ENCODE peak calls at places on chromosome 7, in nine cellular contexts. F is neuronal stem cell; C is neural progenitor cell; P is adrenal gland; Q is osteoblast; J is cardiac muscle cell; G is CD8-positive, alpha-beta T cell; K is heart right ventricle; U is tibial nerve. H is an unnamed sample.

GRCh38 chr7:100444311-100445278 is 8.3 kb upstream of the PPP1R35 start:
- DNase-seq in J (peak; percentile 72), U (no peak), G (no peak), K (no peak), F (no peak), Q (peak; percentile 94), C (no peak), P (peak; percentile 83), H (no peak)

GRCh38 chr7:30804078-30804661 is 33.0 kb downstream of the MINDY4 start:
- DNase-seq in K (no peak), F (no peak), C (no peak), P (no peak), U (no peak), J (peak; percentile 68), Q (peak; percentile 92), G (no peak), H (peak; percentile 77)

GRCh38 chr7:157997080-157997440 is 590.6 kb downstream of the PTPRN2 start:
- DNase-seq in U (no peak), J (no peak), K (no peak), F (no peak), G (no peak), C (no peak), Q (peak; percentile 77), P (no peak), H (no peak)

GRCh38 chr7:82964150-82964882 is 198.4 kb downstream of the PCLO start:
- DNase-seq in K (no peak), F (no peak), G (no peak), U (no peak), Q (no peak), P (no peak), J (no peak), C (no peak), H (no peak)

GRCh38 chr7:351681-352480 is 61.9 kb downstream of the FOXL3 start:
- DNase-seq in F (no peak), C (no peak), K (peak; percentile 12), Q (no peak), U (no peak), G (peak; percentile 75), P (no peak), J (no peak), H (no peak)

GRCh38 chr7:20834656-20835055 is 48.0 kb upstream of the SP8 start:
- DNase-seq in P (no peak), U (no peak), Q (no peak), J (no peak), C (peak; percentile 11), K (no peak), F (no peak), G (no peak), H (no peak)

GRCh38 chr7:82578430-82578829 is 134.9 kb upstream of the CACNA2D1 start:
- DNase-seq in P (no peak), G (no peak), U (no peak), K (no peak), F (no peak), C (no peak), J (peak; percentile 70), Q (peak; percentile 17), H (no peak)

GRCh38 chr7:102916881-102917280 is 4.1 kb downstream of the LRRC17 start:
- DNase-seq in U (no peak), J (no peak), Q (no peak), P (no peak), K (no peak), G (no peak), C (no peak), F (no peak), H (no peak)

GRCh38 chr7:41977165-41977651 is 259.8 kb downstream of the GLI3 start:
- DNase-seq in F (peak; percentile 42), G (no peak), J (peak; percentile 77), U (no peak), P (peak; percentile 34), Q (peak; percentile 68), K (no peak), C (peak; percentile 63), H (no peak)

GRCh38 chr7:17535776-17536175 is 237.3 kb downstream of the AHR start:
- DNase-seq in C (no peak), U (no peak), G (no peak), K (no peak), J (peak; percentile 54), F (no peak), P (no peak), Q (no peak), H (no peak)

GRCh38 chr7:184768-185264 is 7.6 kb upstream of the FAM20C start:
- DNase-seq in F (no peak), P (no peak), J (peak; percentile 46), G (no peak), C (no peak), Q (peak; percentile 98), U (no peak), K (no peak), H (no peak)

GRCh38 chr7:45663167-45663921 is 89.2 kb downstream of the ADCY1 start:
- DNase-seq in U (no peak), F (peak; percentile 8), K (peak; percentile 57), G (peak; percentile 40), C (peak; percentile 52), Q (no peak), P (peak; percentile 24), J (peak; percentile 33), H (no peak)

DNA sequence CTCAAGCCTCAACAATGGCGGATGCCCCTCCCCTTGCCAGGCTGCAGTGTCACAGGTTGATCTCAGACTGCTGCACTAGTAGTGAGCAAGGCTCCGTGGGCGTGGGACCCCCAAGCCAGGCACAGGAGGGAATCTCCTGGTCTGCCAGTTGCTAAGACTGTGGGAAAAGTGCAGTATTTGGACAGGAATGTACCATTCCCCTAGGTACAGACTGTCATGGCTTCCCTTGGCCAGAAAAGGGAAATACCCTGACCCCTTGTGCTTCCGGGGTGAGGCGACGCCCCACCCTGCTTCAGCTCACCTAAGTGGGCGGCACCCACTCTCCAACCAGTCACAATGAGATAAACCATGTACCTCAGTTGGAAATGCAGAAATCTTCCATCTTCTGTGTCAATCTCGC is 44.0 kb upstream of the TMEM243 start:
- DNase-seq in F (no peak), P (no peak), U (no peak), K (no peak), J (no peak), G (no peak), C (no peak), Q (no peak), H (no peak)
- H3K27ac ChIP-seq in F (no peak overlapping the region), P (no peak overlapping the region), U (no peak overlapping the region), K (no peak overlapping the region), J (no peak overlapping the region), G (no peak overlapping the region), C (no peak overlapping the region), Q (no peak overlapping the region), H (no peak overlapping the region)

GRCh38 chr7:24741691-24742639 is 15.3 kb downstream of the GSDME start:
- DNase-seq in K (no peak), C (no peak), U (no peak), P (peak; percentile 22), F (no peak), G (no peak), J (peak; percentile 95), Q (peak; percentile 92), H (peak; percentile 92)

GRCh38 chr7:24740821-24741220 is 16.4 kb downstream of the GSDME start:
- DNase-seq in P (no peak), U (no peak), K (no peak), C (no peak), Q (no peak), J (no peak), G (no peak), F (no peak), H (peak; percentile 79)

GRCh38 chr7:24739306-24739705 is 18.0 kb downstream of the GSDME start:
- DNase-seq in Q (no peak), P (no peak), U (no peak), J (no peak), F (no peak), K (no peak), G (no peak), C (no peak), H (no peak)

GRCh38 chr7:24742764-24743163 is 14.5 kb downstream of the GSDME start:
- DNase-seq in U (no peak), C (no peak), Q (peak; percentile 47), K (no peak), J (no peak), P (no peak), G (no peak), F (no peak), H (peak; percentile 29)

GRCh38 chr7:24743471-24743870 is 13.8 kb downstream of the GSDME start:
- DNase-seq in U (no peak), P (no peak), F (no peak), K (no peak), Q (no peak), C (no peak), J (no peak), G (no peak), H (peak; percentile 75)
- H3K27ac ChIP-seq in U (no peak overlapping the region), P (no peak overlapping the region), F (no peak overlapping the region), K (no peak overlapping the region), Q (no peak overlapping the region), C (no peak overlapping the region), J (no peak overlapping the region), G (no peak overlapping the region), H (no peak overlapping the region)

DNA sequence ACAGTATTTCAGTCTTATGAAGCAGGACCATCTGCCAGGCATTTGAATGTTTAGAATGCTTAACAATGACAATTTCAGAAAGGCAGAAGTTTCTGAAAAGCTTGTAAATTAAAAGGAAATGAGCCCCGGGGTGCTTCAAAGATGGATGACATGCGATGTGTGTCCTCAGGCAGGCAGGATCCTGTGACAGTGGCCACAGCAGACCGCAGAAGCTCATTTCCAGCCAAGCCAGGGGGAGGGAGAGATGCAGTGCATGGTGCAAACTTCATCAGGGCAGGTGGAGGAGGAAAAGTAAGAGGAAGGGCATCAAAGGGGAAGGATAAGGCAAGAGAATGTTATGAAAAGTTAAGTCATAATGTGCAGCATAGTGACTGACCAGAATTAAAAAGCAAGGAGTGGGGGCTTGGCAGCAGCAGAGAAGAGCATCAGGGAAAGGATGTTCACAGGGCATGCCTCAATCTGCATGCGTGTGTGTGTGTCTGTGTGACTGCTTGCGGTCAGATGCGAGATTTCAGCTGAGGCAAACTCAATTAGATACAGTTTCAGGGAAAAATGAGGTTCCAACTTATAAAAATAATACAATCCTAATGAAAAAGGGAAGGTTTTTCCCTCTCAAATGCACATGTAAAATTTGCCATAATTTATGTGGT is 173.7 kb downstream of the COBL start:
- DNase-seq in C (no peak), U (no peak), Q (no peak), G (no peak), P (no peak), K (no peak), J (no peak), F (no peak), H (peak; percentile 81)
- H3K27ac ChIP-seq in C (no peak overlapping the region), U (no peak overlapping the region), Q (no peak overlapping the region), G (no peak overlapping the region), P (no peak overlapping the region), K (no peak overlapping the region), J (no peak overlapping the region), F (no peak overlapping the region), H (no peak overlapping the region)

DNA sequence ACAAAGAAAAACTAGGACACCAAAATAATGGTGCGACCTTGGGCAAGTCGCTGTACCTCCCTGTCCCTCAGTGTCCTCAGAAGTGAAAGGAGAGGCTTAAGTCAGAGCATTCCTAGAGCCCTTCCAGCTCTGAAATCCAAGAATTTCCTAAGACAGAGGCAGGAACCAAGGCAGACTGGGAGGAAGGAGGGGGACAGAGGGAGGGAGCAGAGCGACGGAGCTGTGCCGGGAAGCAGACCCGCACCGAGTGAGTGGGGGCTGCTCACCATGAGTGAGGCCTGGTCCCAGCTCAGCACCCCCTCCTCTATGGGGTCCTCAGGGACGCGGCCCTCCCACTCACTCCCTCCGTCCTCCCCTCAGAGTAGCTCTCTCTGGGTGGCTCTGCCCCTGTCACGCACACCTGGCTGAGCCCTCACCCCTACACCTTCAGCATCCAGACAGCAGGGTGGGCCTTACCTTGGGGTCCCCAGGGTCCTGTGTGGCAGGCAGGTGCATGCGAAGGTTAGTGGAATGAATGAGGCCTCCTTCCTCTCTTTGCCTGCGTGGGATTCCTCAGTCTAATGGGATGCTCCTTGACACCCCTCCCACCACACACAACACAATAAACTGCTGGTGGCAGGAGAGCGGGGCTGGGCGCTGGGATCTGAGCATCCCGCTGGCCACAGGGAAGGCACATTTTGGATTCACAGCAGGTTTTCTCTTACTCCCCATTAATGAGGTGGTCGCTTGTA is 4.6 kb upstream of the SMARCD3 start:
- DNase-seq in G (no peak), F (peak; percentile 27), P (no peak), K (no peak), U (no peak), J (no peak), Q (peak; percentile 88), C (peak; percentile 67), H (no peak)
- H3K27ac ChIP-seq in G (no peak overlapping the region), F (no peak overlapping the region), P (no peak overlapping the region), K (peak overlapping the region; percentile 95), U (peak overlapping the region; percentile 96), J (peak overlapping the region; percentile 96), Q (no peak overlapping the region), C (no peak overlapping the region), H (peak overlapping the region; percentile 94)